ENCODE peak calls at places on chromosomes 13 and 19, in nine cellular contexts. One of them, this sample, is unnamed.

GRCh38 chr13:106373989-106374572 is 161.4 kb downstream of the EFNB2 start:
- DNase-seq in smooth muscle cell of the brain vasculature: no peak
- DNase-seq in body of pancreas: no peak
- DNase-seq in effector memory CD4-positive, alpha-beta T cell: no peak
- DNase-seq in ascending aorta: no peak
- DNase-seq in stimulated activated CD4-positive, alpha-beta T cell treated with anti-CD3 and anti-CD28 coated beads, Interleukin-4, amount 100 ng/mL, for 4 hours: no peak
- DNase-seq in upper lobe of right lung: no peak
- DNase-seq in AG09319: no peak
- DNase-seq in HFFc6: no peak
- DNase-seq in this sample: no peak

GRCh38 chr13:24651718-24652345 is 28.4 kb upstream of the ATP12A start:
- DNase-seq in upper lobe of right lung: no peak
- DNase-seq in ascending aorta: no peak
- DNase-seq in HFFc6: no peak
- DNase-seq in stimulated activated CD4-positive, alpha-beta T cell treated with anti-CD3 and anti-CD28 coated beads, Interleukin-4, amount 100 ng/mL, for 4 hours: no peak
- DNase-seq in body of pancreas: no peak
- DNase-seq in smooth muscle cell of the brain vasculature: no peak
- DNase-seq in effector memory CD4-positive, alpha-beta T cell: no peak
- DNase-seq in AG09319: no peak
- DNase-seq in this sample: no peak

GRCh38 chr13:111027481-111028439 is 87.3 kb upstream of the ARHGEF7 start:
- DNase-seq in stimulated activated CD4-positive, alpha-beta T cell treated with anti-CD3 and anti-CD28 coated beads, Interleukin-4, amount 100 ng/mL, for 4 hours: no peak
- DNase-seq in HFFc6: peak
- DNase-seq in smooth muscle cell of the brain vasculature: no peak
- DNase-seq in AG09319: no peak
- DNase-seq in ascending aorta: no peak
- DNase-seq in upper lobe of right lung: no peak
- DNase-seq in effector memory CD4-positive, alpha-beta T cell: no peak
- DNase-seq in body of pancreas: no peak
- DNase-seq in this sample: no peak

GRCh38 chr19:33221641-33222040 is 4.0 kb downstream of the SLC7A10 start:
- DNase-seq in smooth muscle cell of the brain vasculature: no peak
- DNase-seq in ascending aorta: no peak
- DNase-seq in HFFc6: no peak
- DNase-seq in effector memory CD4-positive, alpha-beta T cell: no peak
- DNase-seq in upper lobe of right lung: no peak
- DNase-seq in body of pancreas: no peak
- DNase-seq in stimulated activated CD4-positive, alpha-beta T cell treated with anti-CD3 and anti-CD28 coated beads, Interleukin-4, amount 100 ng/mL, for 4 hours: no peak
- DNase-seq in AG09319: no peak
- DNase-seq in this sample: no peak

GRCh38 chr19:53917356-53917755 is 8.3 kb downstream of the CACNG7 start:
- DNase-seq in AG09319: no peak
- DNase-seq in HFFc6: no peak
- DNase-seq in upper lobe of right lung: no peak
- DNase-seq in body of pancreas: no peak
- DNase-seq in stimulated activated CD4-positive, alpha-beta T cell treated with anti-CD3 and anti-CD28 coated beads, Interleukin-4, amount 100 ng/mL, for 4 hours: no peak
- DNase-seq in ascending aorta: no peak
- DNase-seq in effector memory CD4-positive, alpha-beta T cell: no peak
- DNase-seq in smooth muscle cell of the brain vasculature: no peak
- DNase-seq in this sample: no peak

GRCh38 chr13:103097366-103097928 is 31.2 kb upstream of the SLC10A2 start:
- DNase-seq in stimulated activated CD4-positive, alpha-beta T cell treated with anti-CD3 and anti-CD28 coated beads, Interleukin-4, amount 100 ng/mL, for 4 hours: no peak
- DNase-seq in HFFc6: no peak
- DNase-seq in AG09319: no peak
- DNase-seq in upper lobe of right lung: no peak
- DNase-seq in effector memory CD4-positive, alpha-beta T cell: no peak
- DNase-seq in ascending aorta: no peak
- DNase-seq in smooth muscle cell of the brain vasculature: no peak
- DNase-seq in body of pancreas: no peak
- DNase-seq in this sample: no peak

GRCh38 chr19:33216198-33216830 is 9.3 kb downstream of the SLC7A10 start:
- DNase-seq in upper lobe of right lung: no peak
- DNase-seq in AG09319: no peak
- DNase-seq in stimulated activated CD4-positive, alpha-beta T cell treated with anti-CD3 and anti-CD28 coated beads, Interleukin-4, amount 100 ng/mL, for 4 hours: no peak
- DNase-seq in effector memory CD4-positive, alpha-beta T cell: no peak
- DNase-seq in HFFc6: no peak
- DNase-seq in ascending aorta: no peak
- DNase-seq in body of pancreas: no peak
- DNase-seq in smooth muscle cell of the brain vasculature: no peak
- DNase-seq in this sample: no peak

GRCh38 chr19:41928221-41928683 is at the start of gene ERFL:
- DNase-seq in AG09319: no peak
- DNase-seq in effector memory CD4-positive, alpha-beta T cell: no peak
- DNase-seq in HFFc6: no peak
- DNase-seq in upper lobe of right lung: no peak
- DNase-seq in body of pancreas: no peak
- DNase-seq in smooth muscle cell of the brain vasculature: no peak
- DNase-seq in stimulated activated CD4-positive, alpha-beta T cell treated with anti-CD3 and anti-CD28 coated beads, Interleukin-4, amount 100 ng/mL, for 4 hours: peak
- DNase-seq in ascending aorta: no peak
- DNase-seq in this sample: no peak

GRCh38 chr13:40302351-40302750 is 364.1 kb downstream of the FOXO1 start:
- DNase-seq in effector memory CD4-positive, alpha-beta T cell: no peak
- DNase-seq in stimulated activated CD4-positive, alpha-beta T cell treated with anti-CD3 and anti-CD28 coated beads, Interleukin-4, amount 100 ng/mL, for 4 hours: no peak
- DNase-seq in HFFc6: no peak
- DNase-seq in upper lobe of right lung: no peak
- DNase-seq in AG09319: no peak
- DNase-seq in body of pancreas: no peak
- DNase-seq in smooth muscle cell of the brain vasculature: no peak
- DNase-seq in ascending aorta: no peak
- DNase-seq in this sample: no peak

GRCh38 chr13:38053896-38054295 is 184.3 kb upstream of the TRPC4 start:
- DNase-seq in HFFc6: no peak
- DNase-seq in AG09319: no peak
- DNase-seq in effector memory CD4-positive, alpha-beta T cell: no peak
- DNase-seq in smooth muscle cell of the brain vasculature: no peak
- DNase-seq in stimulated activated CD4-positive, alpha-beta T cell treated with anti-CD3 and anti-CD28 coated beads, Interleukin-4, amount 100 ng/mL, for 4 hours: no peak
- DNase-seq in ascending aorta: no peak
- DNase-seq in body of pancreas: no peak
- DNase-seq in upper lobe of right lung: no peak
- DNase-seq in this sample: no peak

GRCh38 chr13:65830411-65831172 is 1399.5 kb downstream of the PCDH9 start:
- DNase-seq in upper lobe of right lung: no peak
- DNase-seq in effector memory CD4-positive, alpha-beta T cell: no peak
- DNase-seq in HFFc6: no peak
- DNase-seq in AG09319: no peak
- DNase-seq in stimulated activated CD4-positive, alpha-beta T cell treated with anti-CD3 and anti-CD28 coated beads, Interleukin-4, amount 100 ng/mL, for 4 hours: no peak
- DNase-seq in ascending aorta: no peak
- DNase-seq in smooth muscle cell of the brain vasculature: no peak
- DNase-seq in body of pancreas: no peak
- DNase-seq in this sample: no peak

GRCh38 chr19:35027851-35028599 is 2.2 kb upstream of the SCN1B start:
- DNase-seq in AG09319: no peak
- DNase-seq in effector memory CD4-positive, alpha-beta T cell: no peak
- DNase-seq in body of pancreas: no peak
- DNase-seq in stimulated activated CD4-positive, alpha-beta T cell treated with anti-CD3 and anti-CD28 coated beads, Interleukin-4, amount 100 ng/mL, for 4 hours: no peak
- DNase-seq in ascending aorta: no peak
- DNase-seq in HFFc6: no peak
- DNase-seq in smooth muscle cell of the brain vasculature: no peak
- DNase-seq in upper lobe of right lung: no peak
- DNase-seq in this sample: no peak

GRCh38 chr13:44818428-44818827 is 170.8 kb downstream of the NUFIP1 start:
- DNase-seq in stimulated activated CD4-positive, alpha-beta T cell treated with anti-CD3 and anti-CD28 coated beads, Interleukin-4, amount 100 ng/mL, for 4 hours: no peak
- DNase-seq in upper lobe of right lung: no peak
- DNase-seq in smooth muscle cell of the brain vasculature: no peak
- DNase-seq in AG09319: no peak
- DNase-seq in body of pancreas: peak
- DNase-seq in effector memory CD4-positive, alpha-beta T cell: no peak
- DNase-seq in ascending aorta: no peak
- DNase-seq in HFFc6: peak
- DNase-seq in this sample: no peak

GRCh38 chr13:110245421-110245899 is 61.5 kb downstream of the COL4A1 start:
- DNase-seq in smooth muscle cell of the brain vasculature: no peak
- DNase-seq in effector memory CD4-positive, alpha-beta T cell: no peak
- DNase-seq in AG09319: peak
- DNase-seq in upper lobe of right lung: no peak
- DNase-seq in ascending aorta: no peak
- DNase-seq in HFFc6: peak
- DNase-seq in stimulated activated CD4-positive, alpha-beta T cell treated with anti-CD3 and anti-CD28 coated beads, Interleukin-4, amount 100 ng/mL, for 4 hours: no peak
- DNase-seq in body of pancreas: no peak
- DNase-seq in this sample: no peak

GRCh38 chr13:80727321-80727975 is 386.5 kb upstream of the SPRY2 start:
- DNase-seq in HFFc6: no peak
- DNase-seq in stimulated activated CD4-positive, alpha-beta T cell treated with anti-CD3 and anti-CD28 coated beads, Interleukin-4, amount 100 ng/mL, for 4 hours: no peak
- DNase-seq in smooth muscle cell of the brain vasculature: no peak
- DNase-seq in AG09319: no peak
- DNase-seq in effector memory CD4-positive, alpha-beta T cell: no peak
- DNase-seq in body of pancreas: no peak
- DNase-seq in ascending aorta: no peak
- DNase-seq in upper lobe of right lung: no peak
- DNase-seq in this sample: no peak

GRCh38 chr13:52848455-52849190 is at the start of gene PCDH8:
- DNase-seq in HFFc6: no peak
- DNase-seq in upper lobe of right lung: no peak
- DNase-seq in AG09319: no peak
- DNase-seq in body of pancreas: peak
- DNase-seq in effector memory CD4-positive, alpha-beta T cell: no peak
- DNase-seq in ascending aorta: no peak
- DNase-seq in stimulated activated CD4-positive, alpha-beta T cell treated with anti-CD3 and anti-CD28 coated beads, Interleukin-4, amount 100 ng/mL, for 4 hours: no peak
- DNase-seq in smooth muscle cell of the brain vasculature: no peak
- DNase-seq in this sample: no peak

GRCh38 chr19:872266-872951 is 12.9 kb downstream of the CFD start:
- DNase-seq in stimulated activated CD4-positive, alpha-beta T cell treated with anti-CD3 and anti-CD28 coated beads, Interleukin-4, amount 100 ng/mL, for 4 hours: peak
- DNase-seq in smooth muscle cell of the brain vasculature: no peak
- DNase-seq in effector memory CD4-positive, alpha-beta T cell: peak
- DNase-seq in HFFc6: peak
- DNase-seq in ascending aorta: no peak
- DNase-seq in AG09319: no peak
- DNase-seq in body of pancreas: peak
- DNase-seq in upper lobe of right lung: peak
- DNase-seq in this sample: peak

GRCh38 chr13:59364508-59365187 is 799.1 kb downstream of the DIAPH3 start:
- DNase-seq in effector memory CD4-positive, alpha-beta T cell: no peak
- DNase-seq in ascending aorta: no peak
- DNase-seq in upper lobe of right lung: no peak
- DNase-seq in smooth muscle cell of the brain vasculature: no peak
- DNase-seq in HFFc6: no peak
- DNase-seq in AG09319: no peak
- DNase-seq in body of pancreas: no peak
- DNase-seq in stimulated activated CD4-positive, alpha-beta T cell treated with anti-CD3 and anti-CD28 coated beads, Interleukin-4, amount 100 ng/mL, for 4 hours: no peak
- DNase-seq in this sample: no peak

GRCh38 chr19:47447470-47448359 is 24.0 kb downstream of the SLC8A2 start:
- DNase-seq in stimulated activated CD4-positive, alpha-beta T cell treated with anti-CD3 and anti-CD28 coated beads, Interleukin-4, amount 100 ng/mL, for 4 hours: peak
- DNase-seq in ascending aorta: no peak
- DNase-seq in effector memory CD4-positive, alpha-beta T cell: peak
- DNase-seq in HFFc6: no peak
- DNase-seq in smooth muscle cell of the brain vasculature: no peak
- DNase-seq in AG09319: no peak
- DNase-seq in upper lobe of right lung: peak
- DNase-seq in body of pancreas: peak
- DNase-seq in this sample: peak

GRCh38 chr19:34844254-34844653 is 71.2 kb upstream of the ZNF599 start:
- DNase-seq in AG09319: no peak
- DNase-seq in stimulated activated CD4-positive, alpha-beta T cell treated with anti-CD3 and anti-CD28 coated beads, Interleukin-4, amount 100 ng/mL, for 4 hours: no peak
- DNase-seq in effector memory CD4-positive, alpha-beta T cell: no peak
- DNase-seq in HFFc6: no peak
- DNase-seq in upper lobe of right lung: no peak
- DNase-seq in body of pancreas: no peak
- DNase-seq in smooth muscle cell of the brain vasculature: no peak
- DNase-seq in ascending aorta: no peak
- DNase-seq in this sample: no peak

GRCh38 chr19:30580673-30581072 is 208.5 kb downstream of the ZNF536 start:
- DNase-seq in HFFc6: no peak
- DNase-seq in AG09319: no peak
- DNase-seq in upper lobe of right lung: no peak
- DNase-seq in body of pancreas: no peak
- DNase-seq in smooth muscle cell of the brain vasculature: no peak
- DNase-seq in effector memory CD4-positive, alpha-beta T cell: no peak
- DNase-seq in ascending aorta: no peak
- DNase-seq in stimulated activated CD4-positive, alpha-beta T cell treated with anti-CD3 and anti-CD28 coated beads, Interleukin-4, amount 100 ng/mL, for 4 hours: no peak
- DNase-seq in this sample: no peak

GRCh38 chr13:51844862-51845573 is at the start of gene TMEM272:
- DNase-seq in body of pancreas: peak
- DNase-seq in ascending aorta: no peak
- DNase-seq in HFFc6: no peak
- DNase-seq in stimulated activated CD4-positive, alpha-beta T cell treated with anti-CD3 and anti-CD28 coated beads, Interleukin-4, amount 100 ng/mL, for 4 hours: peak
- DNase-seq in effector memory CD4-positive, alpha-beta T cell: peak
- DNase-seq in smooth muscle cell of the brain vasculature: no peak
- DNase-seq in AG09319: no peak
- DNase-seq in upper lobe of right lung: peak
- DNase-seq in this sample: peak

GRCh38 chr13:77696863-77697207 is 652 bp upstream of the SLAIN1 start:
- DNase-seq in body of pancreas: no peak
- DNase-seq in stimulated activated CD4-positive, alpha-beta T cell treated with anti-CD3 and anti-CD28 coated beads, Interleukin-4, amount 100 ng/mL, for 4 hours: no peak
- DNase-seq in HFFc6: no peak
- DNase-seq in ascending aorta: no peak
- DNase-seq in AG09319: no peak
- DNase-seq in effector memory CD4-positive, alpha-beta T cell: no peak
- DNase-seq in upper lobe of right lung: no peak
- DNase-seq in smooth muscle cell of the brain vasculature: no peak
- DNase-seq in this sample: no peak

GRCh38 chr13:41492432-41493267 is 35.3 kb downstream of the RGCC start:
- DNase-seq in upper lobe of right lung: no peak
- DNase-seq in body of pancreas: no peak
- DNase-seq in HFFc6: no peak
- DNase-seq in smooth muscle cell of the brain vasculature: no peak
- DNase-seq in ascending aorta: no peak
- DNase-seq in AG09319: no peak
- DNase-seq in effector memory CD4-positive, alpha-beta T cell: no peak
- DNase-seq in stimulated activated CD4-positive, alpha-beta T cell treated with anti-CD3 and anti-CD28 coated beads, Interleukin-4, amount 100 ng/mL, for 4 hours: no peak
- DNase-seq in this sample: no peak

GRCh38 chr13:49367640-49368431 is 76.0 kb downstream of the CAB39L start:
- DNase-seq in smooth muscle cell of the brain vasculature: no peak
- DNase-seq in HFFc6: no peak
- DNase-seq in stimulated activated CD4-positive, alpha-beta T cell treated with anti-CD3 and anti-CD28 coated beads, Interleukin-4, amount 100 ng/mL, for 4 hours: no peak
- DNase-seq in ascending aorta: no peak
- DNase-seq in AG09319: no peak
- DNase-seq in upper lobe of right lung: no peak
- DNase-seq in body of pancreas: no peak
- DNase-seq in effector memory CD4-positive, alpha-beta T cell: no peak
- DNase-seq in this sample: no peak

GRCh38 chr19:55418185-55418584 is 10.6 kb upstream of the UBE2S start:
- DNase-seq in smooth muscle cell of the brain vasculature: peak
- DNase-seq in AG09319: peak
- DNase-seq in stimulated activated CD4-positive, alpha-beta T cell treated with anti-CD3 and anti-CD28 coated beads, Interleukin-4, amount 100 ng/mL, for 4 hours: peak
- DNase-seq in effector memory CD4-positive, alpha-beta T cell: peak
- DNase-seq in upper lobe of right lung: no peak
- DNase-seq in ascending aorta: no peak
- DNase-seq in HFFc6: peak
- DNase-seq in body of pancreas: peak
- DNase-seq in this sample: peak

GRCh38 chr13:23767806-23768205 is 121.4 kb downstream of the MIPEP start:
- DNase-seq in body of pancreas: no peak
- DNase-seq in upper lobe of right lung: no peak
- DNase-seq in ascending aorta: no peak
- DNase-seq in HFFc6: no peak
- DNase-seq in smooth muscle cell of the brain vasculature: no peak
- DNase-seq in effector memory CD4-positive, alpha-beta T cell: no peak
- DNase-seq in stimulated activated CD4-positive, alpha-beta T cell treated with anti-CD3 and anti-CD28 coated beads, Interleukin-4, amount 100 ng/mL, for 4 hours: no peak
- DNase-seq in AG09319: no peak
- DNase-seq in this sample: no peak

GRCh38 chr13:102781591-102781990 is 8.0 kb upstream of the TEX30 start:
- DNase-seq in smooth muscle cell of the brain vasculature: no peak
- DNase-seq in ascending aorta: no peak
- DNase-seq in upper lobe of right lung: no peak
- DNase-seq in stimulated activated CD4-positive, alpha-beta T cell treated with anti-CD3 and anti-CD28 coated beads, Interleukin-4, amount 100 ng/mL, for 4 hours: no peak
- DNase-seq in effector memory CD4-positive, alpha-beta T cell: no peak
- DNase-seq in body of pancreas: no peak
- DNase-seq in AG09319: no peak
- DNase-seq in HFFc6: no peak
- DNase-seq in this sample: no peak

GRCh38 chr13:72258340-72258981 is 391.5 kb upstream of the DACH1 start:
- DNase-seq in smooth muscle cell of the brain vasculature: no peak
- DNase-seq in HFFc6: no peak
- DNase-seq in upper lobe of right lung: no peak
- DNase-seq in effector memory CD4-positive, alpha-beta T cell: no peak
- DNase-seq in body of pancreas: peak
- DNase-seq in stimulated activated CD4-positive, alpha-beta T cell treated with anti-CD3 and anti-CD28 coated beads, Interleukin-4, amount 100 ng/mL, for 4 hours: no peak
- DNase-seq in ascending aorta: no peak
- DNase-seq in AG09319: no peak
- DNase-seq in this sample: no peak

GRCh38 chr13:114101831-114102520 is 30.4 kb downstream of the RASA3 start:
- DNase-seq in upper lobe of right lung: peak
- DNase-seq in effector memory CD4-positive, alpha-beta T cell: no peak
- DNase-seq in AG09319: no peak
- DNase-seq in HFFc6: no peak
- DNase-seq in ascending aorta: peak
- DNase-seq in body of pancreas: peak
- DNase-seq in stimulated activated CD4-positive, alpha-beta T cell treated with anti-CD3 and anti-CD28 coated beads, Interleukin-4, amount 100 ng/mL, for 4 hours: no peak
- DNase-seq in smooth muscle cell of the brain vasculature: no peak
- DNase-seq in this sample: no peak

GRCh38 chr13:30924321-30924720 is 8.1 kb upstream of the TEX26 start:
- DNase-seq in ascending aorta: no peak
- DNase-seq in AG09319: no peak
- DNase-seq in effector memory CD4-positive, alpha-beta T cell: no peak
- DNase-seq in HFFc6: no peak
- DNase-seq in body of pancreas: no peak
- DNase-seq in smooth muscle cell of the brain vasculature: no peak
- DNase-seq in upper lobe of right lung: no peak
- DNase-seq in stimulated activated CD4-positive, alpha-beta T cell treated with anti-CD3 and anti-CD28 coated beads, Interleukin-4, amount 100 ng/mL, for 4 hours: no peak
- DNase-seq in this sample: no peak

This sample was measured in AG08396.